ENCODE peak calls at places on chromosomes 16 and 17, in four cellular contexts. L, X, A and O are unnamed samples.
A peak's percentile ranks its signal among the peaks of the same experiment; 100 is the strongest.

GRCh38 chr17:1894753-1895339 is 65.0 kb downstream of the RPA1 start:
- DNase-seq in L (no peak), X (no peak), A (no peak), O (no peak)

GRCh38 chr17:76414334-76415295 is 30.2 kb downstream of the SPHK1 start:
- DNase-seq in L (no peak), X (peak; percentile 98), A (no peak), O (no peak)

GRCh38 chr17:30969989-30970680 is 704 bp upstream of the RNF135 start:
- DNase-seq in L (no peak), X (no peak), A (peak; percentile 38), O (no peak)

GRCh38 chr16:24322106-24322505 is 66.0 kb downstream of the CACNG3 start:
- DNase-seq in L (no peak), X (no peak), A (no peak), O (no peak)

GRCh38 chr17:15413101-15413750 is 54.2 kb downstream of the CDRT4 start:
- DNase-seq in L (no peak), X (no peak), A (no peak), O (no peak)

GRCh38 chr17:75063201-75063600 is 16.2 kb downstream of the KCTD2 start:
- DNase-seq in L (no peak), X (no peak), A (no peak), O (no peak)

GRCh38 chr16:66695935-66696668 is 441 bp downstream of the CMTM4 start:
- DNase-seq in L (no peak), X (peak; percentile 14), A (peak; percentile 72), O (no peak)

GRCh38 chr16:11152205-11152604 is 103.8 kb downstream of the SOCS1 start:
- DNase-seq in L (no peak), X (peak; percentile 59), A (no peak), O (no peak)

GRCh38 chr17:59329558-59330313 is 1.7 kb upstream of the YPEL2 start:
- DNase-seq in L (no peak), X (peak; percentile 68), A (no peak), O (peak; percentile 27)

GRCh38 chr16:28589069-28589468 is 7.8 kb downstream of the SULT1A2 start:
- DNase-seq in L (no peak), X (no peak), A (no peak), O (no peak)

GRCh38 chr17:44084131-44084538 is 13.6 kb downstream of the G6PC3 start:
- DNase-seq in L (no peak), X (peak; percentile 59), A (no peak), O (no peak)

GRCh38 chr16:17084134-17084533 is 386.6 kb downstream of the XYLT1 start:
- DNase-seq in L (no peak), X (no peak), A (no peak), O (no peak)

GRCh38 chr16:12975766-12976165 is 74.4 kb downstream of the SHISA9 start:
- DNase-seq in L (no peak), X (no peak), A (no peak), O (no peak)

GRCh38 chr17:73017653-73018052 is 74.8 kb downstream of the SLC39A11 start:
- DNase-seq in L (no peak), X (no peak), A (no peak), O (no peak)

GRCh38 chr16:78902291-78902690 is 698.2 kb downstream of the MAF start:
- DNase-seq in L (no peak), X (no peak), A (no peak), O (no peak)

GRCh38 chr16:66856801-66857200 is 12.6 kb downstream of the CA7 start:
- DNase-seq in L (no peak), X (no peak), A (no peak), O (no peak)

GRCh38 chr17:7217113-7217987 is 2.3 kb downstream of the DLG4 start:
- DNase-seq in L (no peak), X (peak; percentile 31), A (no peak), O (no peak)

GRCh38 chr17:30421592-30421991 is 42.9 kb downstream of the CPD start:
- DNase-seq in L (no peak), X (no peak), A (no peak), O (no peak)

GRCh38 chr17:40975516-40975915 is 8.6 kb downstream of the KRT40 start:
- DNase-seq in L (no peak), X (no peak), A (no peak), O (no peak)

GRCh38 chr17:41844971-41845370 is 7.3 kb downstream of the KLHL10 start:
- DNase-seq in L (no peak), X (no peak), A (no peak), O (no peak)

GRCh38 chr17:61715348-61715747 is 124.3 kb upstream of the NACA2 start:
- DNase-seq in L (no peak), X (no peak), A (no peak), O (no peak)

GRCh38 chr16:10751291-10751697 is 7.7 kb downstream of the NUBP1 start:
- DNase-seq in L (no peak), X (no peak), A (no peak), O (no peak)

GRCh38 chr16:2205104-2205966 is at the start of gene MLST8:
- DNase-seq in L (peak; percentile 85), X (peak; percentile 90), A (peak; percentile 84), O (peak; percentile 93)

GRCh38 chr16:73034374-73034773 is 13.6 kb downstream of the ZFHX3 start:
- DNase-seq in L (no peak), X (no peak), A (no peak), O (no peak)

GRCh38 chr17:57713140-57713539 is 32.0 kb downstream of the CCDC182 start:
- DNase-seq in L (no peak), X (no peak), A (no peak), O (no peak)

GRCh38 chr16:67199011-67199807 is at the start of gene ELMO3:
- DNase-seq in L (no peak), X (no peak), A (peak; percentile 76), O (no peak)

GRCh38 chr17:66126231-66126630 is 65.7 kb downstream of the CEP112 start:
- DNase-seq in L (no peak), X (no peak), A (no peak), O (no peak)

GRCh38 chr17:42845918-42846593 is 1.7 kb downstream of the AOC2 start:
- DNase-seq in L (no peak), X (no peak), A (no peak), O (no peak)

GRCh38 chr16:8670014-8670560 is 4.3 kb upstream of the ABAT start:
- DNase-seq in L (no peak), X (no peak), A (no peak), O (no peak)

GRCh38 chr17:75039238-75039637 is 7.5 kb downstream of the ATP5PD start:
- DNase-seq in L (no peak), X (no peak), A (no peak), O (no peak)

GRCh38 chr16:77816293-77816692 is 27.9 kb downstream of the VAT1L start:
- DNase-seq in L (no peak), X (no peak), A (no peak), O (no peak)